ENCODE peak calls at places on chromosomes 2 and 18, in four cellular contexts. One of them, this sample, is unnamed.

GRCh38 chr2:119243621-119244020 is 20.0 kb downstream of the STEAP3 start:
- DNase-seq in HT1080: no peak
- DNase-seq in lower lobe of right lung: peak; percentile 11
- DNase-seq in GM13977: no peak
- DNase-seq in this sample: no peak

GRCh38 chr18:69787825-69788547 is 159.7 kb downstream of the CD226 start:
- DNase-seq in GM13977: no peak
- DNase-seq in HT1080: peak; percentile 86
- DNase-seq in lower lobe of right lung: no peak
- DNase-seq in this sample: no peak

GRCh38 chr18:49764032-49764431 is 49.3 kb downstream of the ACAA2 start:
- DNase-seq in HT1080: no peak
- DNase-seq in GM13977: no peak
- DNase-seq in lower lobe of right lung: no peak
- DNase-seq in this sample: no peak

GRCh38 chr18:44689736-44690135 is 9.0 kb downstream of the SETBP1 start:
- DNase-seq in HT1080: no peak
- DNase-seq in lower lobe of right lung: no peak
- DNase-seq in GM13977: no peak
- DNase-seq in this sample: no peak

GRCh38 chr2:9532421-9532820 is 23.2 kb downstream of the ADAM17 start:
- DNase-seq in HT1080: no peak
- DNase-seq in GM13977: no peak
- DNase-seq in lower lobe of right lung: no peak
- DNase-seq in this sample: no peak

GRCh38 chr18:63106727-63107126 is 212.8 kb downstream of the BCL2 start:
- DNase-seq in lower lobe of right lung: no peak
- DNase-seq in GM13977: peak; percentile 36
- DNase-seq in HT1080: no peak
- DNase-seq in this sample: peak; percentile 7

GRCh38 chr2:24429711-24430110 is 61.3 kb upstream of the NCOA1 start:
- DNase-seq in HT1080: peak; percentile 45
- DNase-seq in lower lobe of right lung: no peak
- DNase-seq in GM13977: no peak
- DNase-seq in this sample: no peak

GRCh38 chr2:9594361-9595063 is 36.3 kb downstream of the YWHAQ start:
- DNase-seq in GM13977: no peak
- DNase-seq in lower lobe of right lung: no peak
- DNase-seq in HT1080: peak; percentile 73
- DNase-seq in this sample: peak; percentile 49

GRCh38 chr2:222290691-222291484 is 7.9 kb downstream of the PAX3 start:
- DNase-seq in HT1080: peak; percentile 41
- DNase-seq in lower lobe of right lung: no peak
- DNase-seq in GM13977: peak; percentile 17
- DNase-seq in this sample: no peak

GRCh38 chr2:233165895-233166661 is 85.4 kb upstream of the ATG16L1 start:
- DNase-seq in GM13977: no peak
- DNase-seq in HT1080: peak; percentile 86
- DNase-seq in lower lobe of right lung: peak; percentile 88
- DNase-seq in this sample: no peak

GRCh38 chr2:231977430-231977829 is 15.9 kb downstream of the DIS3L2 start:
- DNase-seq in lower lobe of right lung: no peak
- DNase-seq in HT1080: no peak
- DNase-seq in GM13977: no peak
- DNase-seq in this sample: no peak

GRCh38 chr2:207184348-207184747 is 18.6 kb upstream of the KLF7 start:
- DNase-seq in GM13977: no peak
- DNase-seq in lower lobe of right lung: no peak
- DNase-seq in HT1080: peak; percentile 91
- DNase-seq in this sample: no peak

GRCh38 chr2:203988540-203989264 is 52.1 kb downstream of the ICOS start:
- DNase-seq in HT1080: no peak
- DNase-seq in GM13977: no peak
- DNase-seq in lower lobe of right lung: no peak
- DNase-seq in this sample: no peak

GRCh38 chr2:191740776-191741175 is 62.8 kb downstream of the NABP1 start:
- DNase-seq in GM13977: no peak
- DNase-seq in lower lobe of right lung: no peak
- DNase-seq in HT1080: no peak
- DNase-seq in this sample: no peak

GRCh38 chr18:3151379-3152264 is 68.1 kb downstream of the MYOM1 start:
- DNase-seq in HT1080: peak; percentile 14
- DNase-seq in lower lobe of right lung: no peak
- DNase-seq in GM13977: peak; percentile 66
- DNase-seq in this sample: peak; percentile 9

GRCh38 chr2:38260469-38260868 is 116.6 kb downstream of the ATL2 start:
- DNase-seq in HT1080: peak; percentile 13
- DNase-seq in lower lobe of right lung: no peak
- DNase-seq in GM13977: peak; percentile 30
- DNase-seq in this sample: no peak

GRCh38 chr2:43112155-43112554 is 114.3 kb downstream of the ZFP36L2 start:
- DNase-seq in GM13977: no peak
- DNase-seq in HT1080: no peak
- DNase-seq in lower lobe of right lung: no peak
- DNase-seq in this sample: no peak

GRCh38 chr2:88949336-88949735 is 257.9 kb downstream of the RPIA start:
- DNase-seq in GM13977: no peak
- DNase-seq in HT1080: no peak
- DNase-seq in lower lobe of right lung: no peak
- DNase-seq in this sample: peak; percentile 11

GRCh38 chr2:232333361-232334135 is 45.0 kb upstream of the ALPP start:
- DNase-seq in GM13977: no peak
- DNase-seq in HT1080: no peak
- DNase-seq in lower lobe of right lung: peak; percentile 42
- DNase-seq in this sample: no peak

GRCh38 chr2:65379721-65380171 is 52.7 kb downstream of the SPRED2 start:
- DNase-seq in lower lobe of right lung: no peak
- DNase-seq in HT1080: no peak
- DNase-seq in GM13977: no peak
- DNase-seq in this sample: peak; percentile 23

GRCh38 chr2:105769504-105769903 is 24.8 kb downstream of the NCK2 start:
- DNase-seq in HT1080: no peak
- DNase-seq in GM13977: no peak
- DNase-seq in lower lobe of right lung: no peak
- DNase-seq in this sample: no peak

GRCh38 chr2:61343141-61343540 is 127.7 kb downstream of the USP34 start:
- DNase-seq in lower lobe of right lung: no peak
- DNase-seq in GM13977: no peak
- DNase-seq in HT1080: no peak
- DNase-seq in this sample: no peak

GRCh38 chr2:62215306-62216064 is 19.6 kb downstream of the B3GNT2 start:
- DNase-seq in GM13977: no peak
- DNase-seq in lower lobe of right lung: no peak
- DNase-seq in HT1080: no peak
- DNase-seq in this sample: peak; percentile 39

GRCh38 chr2:45992021-45992745 is 305.0 kb upstream of the EPAS1 start:
- DNase-seq in HT1080: peak; percentile 56
- DNase-seq in GM13977: no peak
- DNase-seq in lower lobe of right lung: peak; percentile 61
- DNase-seq in this sample: no peak

GRCh38 chr2:2181505-2181904 is 149.6 kb downstream of the MYT1L start:
- DNase-seq in HT1080: no peak
- DNase-seq in GM13977: no peak
- DNase-seq in lower lobe of right lung: no peak
- DNase-seq in this sample: no peak

GRCh38 chr2:108257757-108258331 is 18.1 kb downstream of the SULT1C3 start:
- DNase-seq in GM13977: no peak
- DNase-seq in lower lobe of right lung: no peak
- DNase-seq in HT1080: peak; percentile 85
- DNase-seq in this sample: no peak

GRCh38 chr2:160784034-160784433 is 290.4 kb upstream of the RBMS1 start:
- DNase-seq in lower lobe of right lung: no peak
- DNase-seq in GM13977: no peak
- DNase-seq in HT1080: peak; percentile 7
- DNase-seq in this sample: no peak

GRCh38 chr2:239328306-239329191 is 72.3 kb downstream of the HDAC4 start:
- DNase-seq in lower lobe of right lung: no peak
- DNase-seq in GM13977: no peak
- DNase-seq in HT1080: no peak
- DNase-seq in this sample: no peak

GRCh38 chr18:49878996-49879585 is 65.8 kb upstream of the ACAA2 start:
- DNase-seq in GM13977: no peak
- DNase-seq in lower lobe of right lung: no peak
- DNase-seq in HT1080: no peak
- DNase-seq in this sample: no peak

GRCh38 chr2:28736034-28736433 is 15.6 kb upstream of the PPP1CB start:
- DNase-seq in GM13977: no peak
- DNase-seq in HT1080: no peak
- DNase-seq in lower lobe of right lung: peak; percentile 68
- DNase-seq in this sample: no peak

GRCh38 chr2:60998628-60999545 is 18.6 kb upstream of the PEX13 start:
- DNase-seq in GM13977: peak; percentile 45
- DNase-seq in HT1080: peak; percentile 37
- DNase-seq in lower lobe of right lung: no peak
- DNase-seq in this sample: no peak

GRCh38 chr18:35158728-35159443 is 81.9 kb upstream of the ZNF397 start:
- DNase-seq in GM13977: no peak
- DNase-seq in lower lobe of right lung: no peak
- DNase-seq in HT1080: no peak
- DNase-seq in this sample: no peak

GRCh38 chr2:42052702-42053481 is 5.1 kb downstream of the PKDCC start:
- DNase-seq in GM13977: no peak
- DNase-seq in HT1080: no peak
- DNase-seq in lower lobe of right lung: no peak
- DNase-seq in this sample: no peak

GRCh38 chr2:68237404-68237803 is 14.9 kb downstream of the PPP3R1 start:
- DNase-seq in lower lobe of right lung: no peak
- DNase-seq in HT1080: no peak
- DNase-seq in GM13977: no peak
- DNase-seq in this sample: no peak

GRCh38 chr2:237773826-237774225 is 24.8 kb upstream of the RBM44 start:
- DNase-seq in HT1080: no peak
- DNase-seq in GM13977: no peak
- DNase-seq in lower lobe of right lung: no peak
- DNase-seq in this sample: no peak

GRCh38 chr2:16030206-16031054 is 90.1 kb downstream of the MYCN start:
- DNase-seq in GM13977: no peak
- DNase-seq in lower lobe of right lung: no peak
- DNase-seq in HT1080: no peak
- DNase-seq in this sample: no peak